ENCODE peak calls at places on chromosomes 16 and 17, in four cellular contexts. One of them, this sample, is unnamed.

GRCh38 chr17:55340171-55340570 is 75.4 kb downstream of the HLF start:
- DNase-seq in H9: no peak
- DNase-seq in IMR-90: no peak
- DNase-seq in neuronal stem cell: no peak
- DNase-seq in this sample: no peak

GRCh38 chr17:10790491-10791401 is 13.2 kb downstream of the TMEM238L start:
- DNase-seq in IMR-90: no peak
- DNase-seq in neuronal stem cell: no peak
- DNase-seq in H9: no peak
- DNase-seq in this sample: peak

GRCh38 chr16:14300631-14301149 is 229.6 kb downstream of the MRTFB start:
- DNase-seq in neuronal stem cell: no peak
- DNase-seq in H9: peak
- DNase-seq in IMR-90: peak
- DNase-seq in this sample: peak

GRCh38 chr16:24643489-24643888 is 86.0 kb upstream of the TNRC6A start:
- DNase-seq in IMR-90: no peak
- DNase-seq in H9: no peak
- DNase-seq in neuronal stem cell: no peak
- DNase-seq in this sample: no peak

GRCh38 chr17:49210158-49211029 is at the start of the genes ABI3 and GNGT2:
- DNase-seq in neuronal stem cell: no peak
- DNase-seq in H9: peak
- DNase-seq in IMR-90: peak
- DNase-seq in this sample: no peak

GRCh38 chr17:43714338-43715149 is 44.0 kb downstream of the SOST start:
- DNase-seq in neuronal stem cell: no peak
- DNase-seq in H9: no peak
- DNase-seq in IMR-90: peak
- DNase-seq in this sample: no peak

GRCh38 chr17:7882068-7882467 is 6.5 kb upstream of the CHD3 start:
- DNase-seq in IMR-90: no peak
- DNase-seq in H9: peak
- DNase-seq in neuronal stem cell: no peak
- DNase-seq in this sample: no peak

GRCh38 chr17:73493212-73493814 is 150.9 kb downstream of the SDK2 start:
- DNase-seq in IMR-90: no peak
- DNase-seq in H9: peak
- DNase-seq in neuronal stem cell: no peak
- DNase-seq in this sample: no peak

GRCh38 chr17:45269912-45270311 is 8.0 kb upstream of the SPATA32 start:
- DNase-seq in H9: no peak
- DNase-seq in IMR-90: no peak
- DNase-seq in neuronal stem cell: no peak
- DNase-seq in this sample: no peak

GRCh38 chr16:8989099-8989878 is 25.6 kb upstream of the USP7 start:
- DNase-seq in IMR-90: no peak
- DNase-seq in neuronal stem cell: no peak
- DNase-seq in H9: no peak
- DNase-seq in this sample: no peak

GRCh38 chr17:66964930-66965800 is 658 bp downstream of the CACNG4 start:
- DNase-seq in IMR-90: no peak
- DNase-seq in neuronal stem cell: no peak
- DNase-seq in H9: peak
- DNase-seq in this sample: no peak

GRCh38 chr16:79163666-79164377 is 436.7 kb downstream of the MAF start:
- DNase-seq in H9: no peak
- DNase-seq in IMR-90: no peak
- DNase-seq in neuronal stem cell: no peak
- DNase-seq in this sample: no peak

GRCh38 chr16:24054649-24055560 is 201.2 kb upstream of the CACNG3 start:
- DNase-seq in neuronal stem cell: peak
- DNase-seq in H9: peak
- DNase-seq in IMR-90: no peak
- DNase-seq in this sample: no peak

GRCh38 chr16:19288872-19289799 is 3.6 kb downstream of the CLEC19A start:
- DNase-seq in IMR-90: no peak
- DNase-seq in neuronal stem cell: no peak
- DNase-seq in H9: no peak
- DNase-seq in this sample: no peak

GRCh38 chr16:56861092-56861610 is 3.9 kb upstream of the SLC12A3 start:
- DNase-seq in neuronal stem cell: no peak
- DNase-seq in H9: no peak
- DNase-seq in IMR-90: no peak
- DNase-seq in this sample: peak

GRCh38 chr17:62321451-62321850 is 58.9 kb upstream of the EFCAB3 start:
- DNase-seq in neuronal stem cell: no peak
- DNase-seq in H9: no peak
- DNase-seq in IMR-90: no peak
- DNase-seq in this sample: no peak

GRCh38 chr17:36722121-36722902 is 120.9 kb downstream of the MRM1 start:
- DNase-seq in H9: peak
- DNase-seq in neuronal stem cell: peak
- DNase-seq in IMR-90: peak
- DNase-seq in this sample: no peak

GRCh38 chr16:66618588-66618987 is 14.1 kb downstream of the CMTM3 start:
- DNase-seq in H9: no peak
- DNase-seq in neuronal stem cell: no peak
- DNase-seq in IMR-90: peak
- DNase-seq in this sample: peak

GRCh38 chr16:2858245-2859025 is 465 bp upstream of the PRSS22 start:
- DNase-seq in H9: peak
- DNase-seq in neuronal stem cell: no peak
- DNase-seq in IMR-90: no peak
- DNase-seq in this sample: peak

GRCh38 chr17:13002761-13003453 is 14.9 kb downstream of the ELAC2 start:
- DNase-seq in H9: peak
- DNase-seq in neuronal stem cell: peak
- DNase-seq in IMR-90: peak
- DNase-seq in this sample: peak

GRCh38 chr16:47643610-47644009 is 182.5 kb downstream of the PHKB start:
- DNase-seq in IMR-90: no peak
- DNase-seq in H9: no peak
- DNase-seq in neuronal stem cell: no peak
- DNase-seq in this sample: no peak

GRCh38 chr17:38601539-38602351 is 4.0 kb downstream of the SRCIN1 start:
- DNase-seq in H9: peak
- DNase-seq in neuronal stem cell: no peak
- DNase-seq in IMR-90: no peak
- DNase-seq in this sample: no peak

GRCh38 chr16:48352648-48353347 is 32.4 kb downstream of the SIAH1 start:
- DNase-seq in IMR-90: no peak
- DNase-seq in neuronal stem cell: no peak
- DNase-seq in H9: no peak
- DNase-seq in this sample: no peak

GRCh38 chr17:50903604-50904521 is 37.7 kb upstream of the TOB1 start:
- DNase-seq in IMR-90: peak
- DNase-seq in neuronal stem cell: no peak
- DNase-seq in H9: no peak
- DNase-seq in this sample: no peak

GRCh38 chr16:56266981-56267607 is 75.8 kb downstream of the GNAO1 start:
- DNase-seq in neuronal stem cell: no peak
- DNase-seq in H9: no peak
- DNase-seq in IMR-90: no peak
- DNase-seq in this sample: no peak

GRCh38 chr17:32849879-32850278 is 27.0 kb downstream of the MYO1D start:
- DNase-seq in neuronal stem cell: no peak
- DNase-seq in H9: no peak
- DNase-seq in IMR-90: no peak
- DNase-seq in this sample: no peak

GRCh38 chr16:75246504-75247205 is 4.8 kb downstream of the BCAR1 start:
- DNase-seq in IMR-90: peak
- DNase-seq in neuronal stem cell: no peak
- DNase-seq in H9: no peak
- DNase-seq in this sample: no peak

GRCh38 chr17:17540278-17540906 is 44.2 kb upstream of the RASD1 start:
- DNase-seq in IMR-90: no peak
- DNase-seq in neuronal stem cell: no peak
- DNase-seq in H9: no peak
- DNase-seq in this sample: no peak

GRCh38 chr16:4244254-4244812 is 2.5 kb upstream of the SRL start:
- DNase-seq in IMR-90: peak
- DNase-seq in H9: peak
- DNase-seq in neuronal stem cell: no peak
- DNase-seq in this sample: peak

GRCh38 chr16:11384956-11385586 is 39.8 kb downstream of the RMI2 start:
- DNase-seq in IMR-90: no peak
- DNase-seq in neuronal stem cell: no peak
- DNase-seq in H9: no peak
- DNase-seq in this sample: no peak

GRCh38 chr17:6139447-6139832 is 69.3 kb downstream of the WSCD1 start:
- DNase-seq in IMR-90: no peak
- DNase-seq in neuronal stem cell: no peak
- DNase-seq in H9: no peak
- DNase-seq in this sample: no peak

GRCh38 chr17:63588797-63589196 is 11.9 kb upstream of the TACO1 start:
- DNase-seq in neuronal stem cell: no peak
- DNase-seq in IMR-90: no peak
- DNase-seq in H9: no peak
- DNase-seq in this sample: no peak

GRCh38 chr17:6109541-6109940 is 39.4 kb downstream of the WSCD1 start:
- DNase-seq in IMR-90: no peak
- DNase-seq in H9: no peak
- DNase-seq in neuronal stem cell: no peak
- DNase-seq in this sample: no peak

GRCh38 chr17:16407911-16408588 is 7.3 kb upstream of the TRPV2 start:
- DNase-seq in H9: peak
- DNase-seq in neuronal stem cell: no peak
- DNase-seq in IMR-90: peak
- DNase-seq in this sample: no peak

GRCh38 chr17:37088459-37088858 is 139.7 kb downstream of the AATF start:
- DNase-seq in neuronal stem cell: no peak
- DNase-seq in H9: no peak
- DNase-seq in IMR-90: no peak
- DNase-seq in this sample: peak

GRCh38 chr17:56160395-56160889 is 7.2 kb downstream of the ANKFN1 start:
- DNase-seq in neuronal stem cell: no peak
- DNase-seq in H9: no peak
- DNase-seq in IMR-90: no peak
- DNase-seq in this sample: no peak

DNA sequence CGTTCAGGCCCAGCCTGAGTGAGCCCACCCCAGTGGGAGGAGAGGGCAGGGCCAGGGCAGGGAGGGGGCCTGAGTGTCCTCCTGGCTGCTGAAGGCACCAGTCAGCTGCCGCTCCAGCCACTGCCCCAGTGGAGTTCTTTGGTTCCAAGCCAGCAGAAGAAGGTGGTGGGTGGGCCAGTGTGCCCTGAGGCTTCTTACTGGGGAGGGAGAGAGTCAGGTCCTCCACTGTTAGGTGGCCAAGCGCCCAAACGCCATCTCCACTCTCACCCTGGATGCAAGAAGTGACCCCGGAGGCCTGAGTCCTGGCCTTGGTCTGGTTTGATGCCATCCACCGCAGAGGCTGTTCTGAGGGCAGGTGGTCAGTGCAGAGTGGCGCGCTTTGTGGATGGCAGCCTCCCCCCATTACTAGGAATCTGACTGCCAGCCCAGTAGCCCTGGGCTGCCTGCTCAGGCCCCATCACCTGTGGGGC is 2.2 kb downstream of the RNF213 start:
- DNase-seq in IMR-90: no peak
- DNase-seq in H9: no peak
- DNase-seq in neuronal stem cell: no peak
- DNase-seq in this sample: no peak
- H4K91ac ChIP-seq in IMR-90: peak
- H4K91ac ChIP-seq in H9: no peak
- H4K91ac ChIP-seq in neuronal stem cell: peak
- H4K91ac ChIP-seq in this sample: peak

DNA sequence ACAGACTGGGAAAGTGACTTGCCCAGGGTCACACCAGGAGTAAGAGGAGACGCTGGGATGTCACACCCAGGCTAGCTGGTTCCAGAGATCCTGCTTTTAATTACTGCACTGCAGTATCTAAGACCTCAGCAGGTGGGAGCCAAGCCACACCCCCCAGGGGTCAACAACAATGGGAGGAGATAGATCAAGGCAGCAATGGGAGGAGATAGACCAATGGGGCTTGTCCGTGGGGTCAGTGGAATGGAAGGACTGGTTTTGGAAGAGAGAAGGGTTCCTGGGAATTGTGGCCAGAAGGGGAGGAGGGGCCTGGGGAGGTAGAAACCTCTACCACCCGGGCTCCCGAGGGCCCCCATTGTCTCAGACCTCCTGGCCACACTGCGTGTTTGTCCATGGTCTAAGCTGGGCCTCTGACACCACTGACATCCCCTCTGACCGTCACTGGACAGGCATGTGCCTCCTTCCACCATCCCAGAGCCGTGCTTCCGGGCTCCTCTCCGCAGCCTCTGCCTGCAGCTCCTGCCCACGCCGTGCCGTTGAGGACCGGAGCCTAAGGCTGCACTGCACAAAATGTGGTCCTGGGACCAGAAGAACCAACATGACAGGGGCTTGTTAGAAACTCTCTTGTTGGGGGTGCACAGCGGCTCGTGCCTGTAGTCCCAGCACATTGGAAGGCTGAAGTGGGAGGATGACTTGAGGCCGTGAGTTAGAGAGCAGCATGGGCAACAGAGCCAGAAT is 69.8 kb upstream of the RPH3AL start:
- DNase-seq in IMR-90: no peak
- DNase-seq in neuronal stem cell: no peak
- DNase-seq in H9: no peak
- DNase-seq in this sample: no peak
- H2BK120ac ChIP-seq in IMR-90: no peak
- H2BK120ac ChIP-seq in neuronal stem cell: peak
- H2BK120ac ChIP-seq in H9: no peak
- H2BK120ac ChIP-seq in this sample: no peak

GRCh38 chr16:85306793-85307551 is 194.7 kb upstream of the CIBAR2 start:
- DNase-seq in IMR-90: no peak
- DNase-seq in H9: no peak
- DNase-seq in neuronal stem cell: no peak
- DNase-seq in this sample: no peak
- H3K9ac ChIP-seq in IMR-90: no peak
- H3K9ac ChIP-seq in H9: no peak
- H3K9ac ChIP-seq in neuronal stem cell: no peak
- H3K9ac ChIP-seq in this sample: no peak

DNA sequence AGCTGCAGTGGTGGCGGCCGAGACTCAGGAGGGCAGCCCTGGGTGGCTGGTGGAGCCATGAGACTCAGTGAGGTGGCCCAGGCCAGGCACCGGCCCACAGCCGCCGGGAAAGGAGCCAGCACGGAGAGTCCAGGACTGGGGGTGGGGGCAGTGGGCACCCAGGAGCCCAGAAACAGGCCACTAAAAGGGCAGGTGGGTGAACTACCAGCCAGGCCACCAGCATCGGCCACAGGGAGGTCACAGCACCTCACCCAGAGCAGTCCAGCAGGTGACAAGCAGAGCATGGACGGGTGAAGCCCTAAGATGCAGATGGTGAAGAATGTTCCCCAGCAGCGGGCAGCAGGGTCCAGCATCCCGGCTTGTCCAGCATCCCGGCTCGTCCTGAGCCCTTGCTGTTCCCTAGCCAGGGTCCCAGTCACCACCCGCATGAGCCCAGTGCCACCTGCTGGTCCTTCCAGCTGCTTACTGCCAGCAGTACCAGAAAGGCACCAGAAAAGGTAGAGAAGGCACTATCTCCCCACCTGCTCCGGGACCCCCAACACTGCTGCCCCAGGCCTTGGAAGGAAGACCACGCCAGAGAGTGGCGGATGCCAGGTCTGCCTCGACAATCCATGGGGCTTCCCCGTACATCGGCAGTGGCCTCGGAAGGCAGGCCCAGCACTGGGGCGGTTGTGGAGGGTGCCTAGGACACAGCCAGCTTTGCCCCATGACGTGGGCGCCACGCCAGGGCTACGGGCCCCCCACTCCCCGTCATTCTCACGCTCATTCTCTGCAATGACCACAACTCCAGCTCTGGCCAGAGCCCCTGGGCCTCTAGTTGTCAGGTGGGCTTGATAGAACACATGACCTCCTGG is 1.6 kb downstream of the CENPX start:
- DNase-seq in neuronal stem cell: no peak
- DNase-seq in H9: peak
- DNase-seq in IMR-90: peak
- DNase-seq in this sample: peak
- H4K91ac ChIP-seq in neuronal stem cell: no peak
- H4K91ac ChIP-seq in H9: no peak
- H4K91ac ChIP-seq in IMR-90: no peak
- H4K91ac ChIP-seq in this sample: no peak